ENCODE peak calls at places on chromosomes 1 and 21, in five cellular contexts. A is hepatocyte; G is CD8-positive, alpha-beta memory T cell; C is SJCRH30; P is lower lobe of right lung. T is an unnamed sample.

GRCh38 chr1:159944623-159945455 is 574 bp downstream of the IGSF9 start:
- DNase-seq in A (no peak), G (no peak), C (no peak), P (no peak), T (no peak)

GRCh38 chr1:229142496-229142895 is 128.4 kb upstream of the RAB4A start:
- DNase-seq in A (peak; percentile 31), G (no peak), C (no peak), P (no peak), T (no peak)

GRCh38 chr21:45067462-45068285 is 6.7 kb upstream of the ADARB1 start:
- DNase-seq in A (no peak), G (no peak), C (peak; percentile 56), P (no peak), T (no peak)

GRCh38 chr1:202953412-202953811 is 4.7 kb downstream of the ADIPOR1 start:
- DNase-seq in A (no peak), G (no peak), C (no peak), P (no peak), T (no peak)

GRCh38 chr1:205570173-205570501 is 61.7 kb downstream of the ELK4 start:
- DNase-seq in A (no peak), G (no peak), C (no peak), P (no peak), T (no peak)

GRCh38 chr1:26122988-26123973 is 11.7 kb downstream of the PDIK1L start:
- DNase-seq in A (no peak), G (no peak), C (no peak), P (no peak), T (peak; percentile 37)

GRCh38 chr1:53581476-53581875 is 122.3 kb downstream of the DMRTB1 start:
- DNase-seq in A (no peak), G (no peak), C (no peak), P (no peak), T (no peak)

GRCh38 chr1:237959838-237960237 is 69.1 kb upstream of the ZP4 start:
- DNase-seq in A (no peak), G (no peak), C (no peak), P (no peak), T (no peak)

GRCh38 chr1:210587547-210587946 is 258.8 kb downstream of the HHAT start:
- DNase-seq in A (no peak), G (no peak), C (peak; percentile 34), P (no peak), T (no peak)

GRCh38 chr1:27727126-27727525 is 1.4 kb downstream of the FAM76A start:
- DNase-seq in A (no peak), G (no peak), C (no peak), P (no peak), T (no peak)

GRCh38 chr1:201456499-201457309 is 12.3 kb downstream of the PHLDA3 start:
- DNase-seq in A (peak; percentile 73), G (no peak), C (peak; percentile 77), P (peak; percentile 70), T (no peak)

GRCh38 chr1:85361106-85361505 is 84.7 kb upstream of the BCL10 start:
- DNase-seq in A (no peak), G (no peak), C (no peak), P (no peak), T (no peak)

GRCh38 chr1:53678507-53678906 is 60.5 kb downstream of the GLIS1 start:
- DNase-seq in A (no peak), G (no peak), C (no peak), P (no peak), T (no peak)

GRCh38 chr1:65119951-65120350 is 28.1 kb upstream of the AK4 start:
- DNase-seq in A (no peak), G (no peak), C (no peak), P (no peak), T (no peak)

GRCh38 chr1:19792237-19793002 is 7.3 kb downstream of the TMCO4 start:
- DNase-seq in A (no peak), G (no peak), C (no peak), P (no peak), T (no peak)

GRCh38 chr1:116431870-116432500 is 58.9 kb downstream of the ATP1A1 start:
- DNase-seq in A (no peak), G (no peak), C (no peak), P (no peak), T (no peak)

GRCh38 chr1:19504796-19505693 is 19.7 kb upstream of the CAPZB start:
- DNase-seq in A (peak; percentile 50), G (no peak), C (peak; percentile 39), P (no peak), T (no peak)

GRCh38 chr1:211577277-211577825 is 1.6 kb downstream of the SLC30A1 start:
- DNase-seq in A (no peak), G (no peak), C (no peak), P (no peak), T (no peak)

GRCh38 chr1:204842892-204843291 is 27.8 kb upstream of the NFASC start:
- DNase-seq in A (peak; percentile 77), G (no peak), C (peak; percentile 59), P (no peak), T (no peak)

GRCh38 chr1:78839704-78840277 is 166.7 kb downstream of the ADGRL4 start:
- DNase-seq in A (peak; percentile 69), G (peak; percentile 11), C (peak; percentile 68), P (no peak), T (no peak)

GRCh38 chr1:63878914-63879313 is 105.1 kb downstream of the ROR1 start:
- DNase-seq in A (no peak), G (no peak), C (no peak), P (no peak), T (no peak)

GRCh38 chr1:6260433-6260934 is 414 bp downstream of the GPR153 start:
- DNase-seq in A (peak; percentile 61), G (no peak), C (peak; percentile 87), P (no peak), T (no peak)

GRCh38 chr1:9787702-9788101 is 36.1 kb downstream of the CLSTN1 start:
- DNase-seq in A (no peak), G (peak; percentile 72), C (no peak), P (no peak), T (peak; percentile 92)

GRCh38 chr1:203526572-203526971 is 32.6 kb downstream of the OPTC start:
- DNase-seq in A (peak; percentile 40), G (no peak), C (peak; percentile 61), P (no peak), T (no peak)

GRCh38 chr1:197913495-197914276 is 3.5 kb upstream of the LHX9 start:
- DNase-seq in A (no peak), G (no peak), C (no peak), P (no peak), T (no peak)

GRCh38 chr1:209168204-209168603 is 415.3 kb upstream of the CAMK1G start:
- DNase-seq in A (no peak), G (no peak), C (no peak), P (no peak), T (no peak)

GRCh38 chr1:201025571-201026002 is 2.1 kb upstream of the KIF21B start:
- DNase-seq in A (no peak), G (no peak), C (no peak), P (no peak), T (no peak)

DNA sequence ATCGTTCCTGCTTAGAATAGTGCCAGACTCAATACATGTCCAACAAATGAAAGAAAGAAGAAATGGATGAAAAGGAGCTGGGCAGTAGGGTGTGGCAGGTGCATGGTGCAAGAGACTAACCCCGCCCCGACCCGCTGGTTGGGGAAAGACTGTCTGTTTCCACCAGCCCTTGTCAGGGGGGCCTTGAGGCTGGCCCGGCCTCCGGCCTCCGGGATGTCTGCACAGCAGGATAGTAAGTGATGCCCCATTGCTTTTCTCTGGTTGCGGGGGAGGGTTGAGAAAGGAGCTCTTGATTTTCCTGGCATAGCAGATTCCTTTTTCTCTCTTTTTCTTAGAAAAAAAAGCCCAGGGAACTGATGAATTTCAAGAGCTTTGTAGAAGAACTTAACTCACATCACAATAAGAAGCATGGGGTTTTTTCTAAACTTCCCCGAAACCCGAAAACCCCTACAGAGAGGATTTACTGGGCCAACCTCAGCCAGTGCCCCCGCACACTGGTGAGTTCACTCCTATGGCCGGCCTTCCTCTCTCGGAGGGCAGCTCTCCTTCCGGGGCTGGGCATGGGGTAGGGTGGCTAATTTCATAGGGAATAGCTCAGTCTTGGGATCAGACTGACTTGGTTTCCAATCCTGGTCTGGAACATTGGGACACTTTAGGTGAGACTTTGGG is 12.5 kb upstream of the TTC22 start:
- DNase-seq in A (no peak), G (no peak), C (no peak), P (no peak), T (no peak)
- H3K27me3 ChIP-seq in A (no peaks in the 10 kb centered on the region), G (no peaks in the 10 kb centered on the region), C (peaks cover 12% of the 10 kb centered on the region), P (peaks cover 4% of the 10 kb centered on the region), T (no peaks in the 10 kb centered on the region)

DNA sequence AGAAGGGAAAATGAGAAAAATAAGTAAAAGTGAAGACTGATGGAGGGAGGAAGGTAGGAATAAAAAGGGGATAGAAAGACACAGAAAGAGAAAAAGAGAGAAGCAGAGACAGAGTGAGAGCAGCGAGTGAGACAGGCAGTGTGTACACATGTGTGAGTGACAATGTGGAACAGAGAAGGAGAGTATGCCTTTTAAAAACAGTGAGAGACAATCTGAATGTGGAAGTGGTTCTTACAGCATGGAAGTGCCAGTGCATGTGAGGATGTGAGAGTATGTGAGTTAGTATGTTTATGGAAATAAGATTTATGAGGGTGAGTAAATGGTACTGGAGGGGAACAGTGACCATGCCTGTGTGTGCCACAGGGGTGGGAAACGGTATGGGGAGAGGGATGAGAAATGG is 1.2 kb downstream of the NEGR1 start:
- DNase-seq in A (no peak), G (no peak), C (no peak), P (no peak), T (no peak)
- H3K27me3 ChIP-seq in A (peaks cover 38% of the 10 kb centered on the region), G (no peaks in the 10 kb centered on the region), C (no peaks in the 10 kb centered on the region), P (no peaks in the 10 kb centered on the region), T (peaks cover 16% of the 10 kb centered on the region)

DNA sequence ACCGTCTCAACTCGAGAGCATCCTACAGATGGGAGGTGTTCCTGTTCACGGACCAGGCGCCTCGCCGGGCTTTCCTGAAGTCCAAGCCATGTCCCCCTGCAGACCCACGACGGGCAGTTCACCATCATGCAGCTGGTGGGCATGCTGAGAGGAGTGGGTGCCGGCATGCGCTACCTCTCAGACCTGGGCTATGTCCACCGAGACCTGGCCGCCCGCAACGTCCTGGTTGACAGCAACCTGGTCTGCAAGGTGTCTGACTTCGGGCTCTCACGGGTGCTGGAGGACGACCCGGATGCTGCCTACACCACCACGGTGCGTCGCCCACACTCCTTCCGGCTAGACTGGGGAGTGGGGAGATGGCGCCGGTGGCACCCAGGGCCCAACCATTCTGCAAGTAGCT is 35.4 kb downstream of the EPHA8 start:
- DNase-seq in A (no peak), G (no peak), C (no peak), P (peak; percentile 36), T (no peak)
- H3K27me3 ChIP-seq in A (peaks cover 14% of the 10 kb centered on the region), G (no peaks in the 10 kb centered on the region), C (peaks cover 13% of the 10 kb centered on the region), P (peaks cover 33% of the 10 kb centered on the region), T (no peaks in the 10 kb centered on the region)

DNA sequence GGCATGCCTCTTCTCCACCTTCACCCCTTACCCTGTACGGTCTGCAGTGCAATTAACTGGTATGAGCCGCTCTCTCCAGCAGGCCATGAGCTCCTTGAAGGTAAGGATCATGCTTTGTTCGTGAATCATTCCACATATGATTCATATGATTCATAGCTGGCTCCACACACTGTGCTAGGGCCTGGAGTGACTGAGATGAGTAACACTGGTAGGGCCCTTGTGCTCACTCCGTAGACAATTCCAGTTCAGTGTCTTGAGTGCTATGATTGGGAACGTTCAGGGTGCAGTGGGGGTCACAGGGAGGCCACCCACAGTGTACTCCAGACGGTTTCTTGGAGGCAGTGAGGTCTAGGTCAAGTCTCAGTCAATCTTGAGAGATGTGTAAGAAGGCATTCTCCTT is 239.8 kb downstream of the LMX1A start:
- DNase-seq in A (peak; percentile 34), G (no peak), C (no peak), P (no peak), T (no peak)
- H3K27me3 ChIP-seq in A (peaks cover 58% of the 10 kb centered on the region), G (no peaks in the 10 kb centered on the region), C (no peaks in the 10 kb centered on the region), P (peaks cover 23% of the 10 kb centered on the region), T (no peaks in the 10 kb centered on the region)

GRCh38 chr1:157941939-157942338 is 51.5 kb upstream of the KIRREL1 start:
- DNase-seq in A (no peak), G (no peak), C (no peak), P (no peak), T (no peak)
- H3K27me3 ChIP-seq in A (no peaks in the 10 kb centered on the region), G (peaks cover 6% of the 10 kb centered on the region), C (no peaks in the 10 kb centered on the region), P (peaks cover 6% of the 10 kb centered on the region), T (peaks cover 2% of the 10 kb centered on the region)